ENCODE peak calls at places on chromosomes 1 and 21, in five cellular contexts. H is right atrium auricular region, S is sigmoid colon, G is Karpas-422, U is thoracic aorta. M is an unnamed sample.
A peak's percentile ranks its signal among the peaks of the same experiment; 100 is the strongest.

GRCh38 chr1:183281553-183282091 is 95.6 kb downstream of the LAMC2 start:
- DNase-seq in U (peak; percentile 80), S (peak; percentile 97), G (peak; percentile 91), H (peak; percentile 98), M (peak; percentile 40)

GRCh38 chr1:39672551-39672947 is 642 bp upstream of the NT5C1A start:
- DNase-seq in G (peak; percentile 52), H (no peak), S (no peak), U (no peak), M (no peak)

GRCh38 chr1:1337793-1338147 is 6.7 kb downstream of the TAS1R3 start:
- DNase-seq in H (no peak), U (no peak), G (peak; percentile 89), S (no peak), M (no peak)

GRCh38 chr1:63829349-63830327 is 55.8 kb downstream of the ROR1 start:
- DNase-seq in G (no peak), S (no peak), H (no peak), U (no peak), M (no peak)

GRCh38 chr21:41465176-41465781 is 39.2 kb downstream of the MX1 start:
- DNase-seq in S (no peak), G (no peak), U (no peak), H (no peak), M (no peak)

GRCh38 chr1:201539561-201540404 is 856 bp downstream of the NAV1 start:
- DNase-seq in G (peak; percentile 36), H (peak; percentile 81), S (peak; percentile 87), U (peak; percentile 61), M (no peak)

GRCh38 chr1:188620236-188620635 is 1791.5 kb downstream of the PLA2G4A start:
- DNase-seq in H (no peak), S (no peak), U (no peak), G (no peak), M (no peak)

GRCh38 chr1:47229884-47230691 is 1.9 kb downstream of the TAL1 start:
- DNase-seq in S (no peak), H (no peak), G (no peak), U (no peak), M (no peak)

GRCh38 chr1:212664409-212665199 is 35.0 kb downstream of the BATF3 start:
- DNase-seq in U (no peak), G (no peak), H (no peak), S (no peak), M (no peak)

GRCh38 chr1:94737124-94737998 is 82.8 kb upstream of the SLC44A3 start:
- DNase-seq in G (no peak), H (no peak), U (no peak), S (no peak), M (no peak)

GRCh38 chr1:39922139-39922757 is 20.5 kb upstream of the MYCL start:
- DNase-seq in S (no peak), U (no peak), H (no peak), G (no peak), M (no peak)

GRCh38 chr1:8643542-8644536 is 173.6 kb downstream of the RERE start:
- DNase-seq in S (no peak), H (no peak), U (no peak), G (peak; percentile 60), M (no peak)

GRCh38 chr1:65178235-65178634 is 30.2 kb downstream of the AK4 start:
- DNase-seq in H (no peak), U (no peak), S (no peak), G (no peak), M (no peak)

GRCh38 chr1:227666286-227666685 is 68.8 kb downstream of the JMJD4 start:
- DNase-seq in S (no peak), G (no peak), H (no peak), U (no peak), M (no peak)

GRCh38 chr1:195908121-195908520 is 700.1 kb downstream of the KCNT2 start:
- DNase-seq in S (no peak), H (no peak), U (no peak), G (no peak), M (no peak)

DNA sequence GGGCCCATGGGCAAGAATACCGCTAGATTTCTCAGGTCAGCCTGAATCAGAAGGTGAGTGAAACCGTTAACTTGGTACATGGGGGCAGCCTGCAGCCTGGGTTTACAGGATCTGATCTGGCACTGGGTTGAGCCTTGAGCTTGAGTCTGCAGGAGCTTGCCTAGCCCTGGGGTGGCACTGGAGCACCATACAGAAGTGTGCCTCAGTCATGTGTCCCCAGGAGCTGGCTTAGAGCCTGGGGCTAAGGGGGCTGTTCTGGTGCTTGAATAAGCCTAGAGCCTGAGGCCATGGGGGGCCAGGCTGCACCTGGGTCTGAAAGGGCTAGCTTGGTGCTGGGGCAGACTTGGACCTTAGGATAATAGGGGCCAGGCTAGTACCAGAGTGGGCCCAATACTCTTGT is 457.2 kb upstream of the PBX1 start:
- DNase-seq in G (no peak), H (no peak), U (no peak), S (no peak), M (no peak)
- H3K9me3 ChIP-seq in G (peaks cover 6% of the 10 kb centered on the region), H (peaks cover 8% of the 10 kb centered on the region), U (no peaks in the 10 kb centered on the region), S (no peaks in the 10 kb centered on the region), M (no peaks in the 10 kb centered on the region)

GRCh38 chr1:4219826-4220225 is 319.8 kb upstream of the C1orf174 start:
- DNase-seq in S (no peak), H (no peak), U (no peak), G (no peak), M (no peak)
- H3K9me3 ChIP-seq in S (no peaks in the 10 kb centered on the region), H (no peaks in the 10 kb centered on the region), U (no peaks in the 10 kb centered on the region), G (no peaks in the 10 kb centered on the region), M (no peaks in the 10 kb centered on the region)

GRCh38 chr1:30270468-30270867 is 452.9 kb downstream of the MATN1 start:
- DNase-seq in S (no peak), H (no peak), G (no peak), U (no peak), M (no peak)
- H3K9me3 ChIP-seq in S (no peaks in the 10 kb centered on the region), H (no peaks in the 10 kb centered on the region), G (no peaks in the 10 kb centered on the region), U (no peaks in the 10 kb centered on the region), M (no peaks in the 10 kb centered on the region)

DNA sequence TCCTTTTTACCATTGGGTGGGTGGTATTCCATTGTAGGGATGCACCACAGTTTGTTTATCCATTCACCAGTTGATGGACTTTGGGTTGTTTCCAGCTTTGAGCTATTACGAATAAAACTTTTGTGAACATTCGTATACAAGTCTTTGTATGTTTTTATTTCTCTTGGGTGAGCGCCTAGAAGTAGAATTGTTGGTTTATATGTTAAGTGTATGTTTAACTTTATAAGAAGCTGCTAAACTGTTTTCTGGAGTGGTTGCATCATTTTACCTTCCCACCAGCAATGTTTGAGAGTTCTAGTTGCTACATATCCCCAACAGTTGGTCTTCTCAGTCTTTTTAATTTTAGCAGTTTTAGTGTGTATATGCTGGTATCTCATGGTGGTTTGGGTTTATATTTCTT is 132.5 kb downstream of the PEX14 start:
- DNase-seq in S (no peak), H (no peak), G (no peak), U (no peak), M (no peak)
- H3K9me3 ChIP-seq in S (no peaks in the 10 kb centered on the region), H (no peaks in the 10 kb centered on the region), G (no peaks in the 10 kb centered on the region), U (no peaks in the 10 kb centered on the region), M (no peaks in the 10 kb centered on the region)

GRCh38 chr1:238409947-238410346 is 519.2 kb upstream of the ZP4 start:
- DNase-seq in S (no peak), H (no peak), U (no peak), G (no peak), M (no peak)
- H3K9me3 ChIP-seq in S (no peaks in the 10 kb centered on the region), H (no peaks in the 10 kb centered on the region), U (no peaks in the 10 kb centered on the region), G (peaks cover 3% of the 10 kb centered on the region), M (no peaks in the 10 kb centered on the region)

DNA sequence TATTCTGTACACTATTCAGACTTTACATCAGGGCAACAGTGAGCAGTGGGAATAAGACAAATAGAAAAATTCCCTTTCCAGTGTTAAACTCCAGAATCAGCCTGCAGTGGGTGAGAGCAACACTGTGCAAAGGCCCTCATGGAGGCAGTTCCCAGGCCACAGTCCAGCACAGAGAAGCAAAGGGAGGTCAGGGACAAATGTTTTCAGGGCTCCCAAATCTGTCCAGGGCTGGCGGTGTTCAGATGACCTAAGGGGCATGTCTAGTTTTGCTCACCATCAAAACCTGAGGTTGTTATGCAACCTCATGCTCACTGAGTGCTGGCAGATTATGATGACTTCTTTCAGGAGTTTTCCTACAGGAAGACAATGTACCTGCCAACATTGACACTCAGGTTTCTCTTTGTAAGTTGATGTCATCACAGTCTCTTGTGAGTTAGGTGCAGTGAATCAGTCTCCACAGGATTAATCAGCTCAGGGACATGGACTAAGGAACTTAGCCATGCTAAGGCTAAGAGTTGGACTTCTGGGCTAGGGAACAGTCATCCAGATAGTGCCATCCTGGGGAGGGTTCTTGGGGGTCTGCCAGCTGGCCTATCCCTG is 3.6 kb upstream of the LCE5A start:
- DNase-seq in S (no peak), U (no peak), H (no peak), G (no peak), M (no peak)
- H3K9me3 ChIP-seq in S (no peaks in the 10 kb centered on the region), U (no peaks in the 10 kb centered on the region), H (no peaks in the 10 kb centered on the region), G (no peaks in the 10 kb centered on the region), M (no peaks in the 10 kb centered on the region)

DNA sequence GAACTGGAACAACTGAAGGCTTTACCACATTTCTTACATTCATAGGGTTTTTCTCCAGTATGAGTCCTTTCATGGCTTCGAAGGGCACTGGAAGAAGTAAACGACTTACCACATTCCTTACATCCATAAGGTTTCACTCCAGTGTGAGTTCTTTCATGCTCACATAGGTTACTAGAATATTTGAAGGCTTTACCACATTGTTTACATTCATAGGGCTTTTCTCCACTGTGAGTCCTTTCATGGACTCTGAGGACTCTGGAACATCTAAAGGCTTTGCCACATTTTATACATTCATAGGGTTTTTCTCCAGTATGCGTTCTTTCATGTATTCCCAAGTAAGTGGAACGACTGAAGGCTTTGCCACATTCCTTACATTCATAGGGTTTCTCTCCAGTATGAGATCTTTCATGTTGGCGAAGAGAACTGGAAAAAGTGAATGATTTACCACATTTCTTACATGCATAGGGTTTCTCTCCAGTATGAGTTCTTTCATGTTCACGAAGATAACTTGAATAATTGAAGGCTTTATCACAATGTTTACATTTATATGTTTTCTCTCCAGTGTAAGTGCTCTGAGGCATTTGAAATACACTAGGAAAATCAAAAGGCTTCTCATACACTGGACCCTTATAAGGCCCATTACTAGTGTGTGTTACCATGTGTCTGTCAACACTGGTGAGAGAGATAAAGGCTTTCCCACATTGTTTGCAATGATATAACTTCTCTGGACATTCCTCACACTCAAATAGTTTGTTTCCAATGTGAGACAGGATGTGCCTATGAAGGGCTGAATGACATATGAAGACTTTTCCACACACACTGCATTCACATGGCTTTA is 29.8 kb upstream of the ZNF695 start:
- DNase-seq in H (no peak), G (no peak), U (no peak), S (no peak), M (no peak)
- H3K9me3 ChIP-seq in H (peaks cover 70% of the 10 kb centered on the region), G (peaks cover 65% of the 10 kb centered on the region), U (peaks cover 61% of the 10 kb centered on the region), S (peaks cover 9% of the 10 kb centered on the region), M (peaks cover 21% of the 10 kb centered on the region)

M was measured in T-helper 17 cell.